ENCODE peak calls at places on chromosomes 7 and 10, in five cellular contexts. F is WERI-Rb-1, Z is astrocyte of the cerebellum, E is fibroblast of mammary gland, P is kidney epithelial cell. V is an unnamed sample.

GRCh38 chr10:43209064-43209455 is 57.8 kb downstream of the RASGEF1A start:
- DNase-seq in F (peak), Z (no peak), E (no peak), P (no peak), V (peak)

GRCh38 chr10:86642021-86642420 is 12.3 kb upstream of the OPN4 start:
- DNase-seq in F (no peak), Z (no peak), E (no peak), P (no peak), V (no peak)

GRCh38 chr7:48280100-48280499 is 108.8 kb downstream of the ABCA13 start:
- DNase-seq in F (no peak), Z (peak), E (peak), P (no peak), V (no peak)

GRCh38 chr10:46018453-46019169 is 11.8 kb downstream of the NCOA4 start:
- DNase-seq in F (no peak), Z (no peak), E (no peak), P (no peak), V (no peak)

GRCh38 chr7:139640678-139641077 is 117.2 kb downstream of the CLEC2L start:
- DNase-seq in F (no peak), Z (no peak), E (no peak), P (no peak), V (no peak)

GRCh38 chr7:79702116-79702515 is 248.6 kb upstream of the MAGI2 start:
- DNase-seq in F (no peak), Z (no peak), E (no peak), P (no peak), V (no peak)

GRCh38 chr10:71638087-71638576 is 81.4 kb downstream of the C10orf105 start:
- DNase-seq in F (no peak), Z (no peak), E (no peak), P (no peak), V (peak)

GRCh38 chr10:112362833-112363232 is 11.1 kb upstream of the ACSL5 start:
- DNase-seq in F (no peak), Z (no peak), E (peak), P (no peak), V (no peak)

GRCh38 chr7:104317944-104318629 is 10.3 kb upstream of the LHFPL3 start:
- DNase-seq in F (no peak), Z (no peak), E (no peak), P (no peak), V (no peak)

GRCh38 chr10:62939698-62940097 is 123.5 kb upstream of the EGR2 start:
- DNase-seq in F (no peak), Z (no peak), E (no peak), P (no peak), V (no peak)

GRCh38 chr10:95278061-95278988 is 12.5 kb downstream of the PDLIM1 start:
- DNase-seq in F (no peak), Z (peak), E (peak), P (no peak), V (peak)

GRCh38 chr7:6170571-6171531 is 101.6 kb downstream of the CYTH3 start:
- DNase-seq in F (peak), Z (no peak), E (no peak), P (no peak), V (no peak)

GRCh38 chr7:151925446-151926335 is 30.6 kb upstream of the GALNTL5 start:
- DNase-seq in F (no peak), Z (no peak), E (peak), P (no peak), V (no peak)

GRCh38 chr7:23467731-23468720 is 2.3 kb downstream of the IGF2BP3 start:
- DNase-seq in F (peak), Z (no peak), E (no peak), P (no peak), V (peak)

GRCh38 chr7:128035712-128036111 is 4.5 kb upstream of the LRRC4 start:
- DNase-seq in F (peak), Z (no peak), E (no peak), P (no peak), V (peak)

GRCh38 chr10:44651834-44652233 is 259.3 kb upstream of the TMEM72 start:
- DNase-seq in F (no peak), Z (no peak), E (peak), P (no peak), V (no peak)

GRCh38 chr7:1080251-1080917 is 7.5 kb upstream of the GPER1 start:
- DNase-seq in F (no peak), Z (no peak), E (no peak), P (no peak), V (no peak)

GRCh38 chr7:135265637-135266036 is 32.0 kb downstream of the STRA8 start:
- DNase-seq in F (no peak), Z (no peak), E (no peak), P (no peak), V (no peak)

GRCh38 chr10:97292097-97292861 is at the start of gene ARHGAP19:
- DNase-seq in F (peak), Z (peak), E (peak), P (peak), V (peak)
- TF ChIP-seq CTCF in F (peak), Z (no peak), E (no peak), P (peak), V (peak)

GRCh38 chr10:33371234-33371633 is 36.8 kb upstream of the NRP1 start:
- DNase-seq in F (no peak), Z (no peak), E (no peak), P (no peak), V (no peak)
- H3K4me3 ChIP-seq in F (no peak), Z (no peak), E (no peak), P (no peak), V (no peak)

DNA sequence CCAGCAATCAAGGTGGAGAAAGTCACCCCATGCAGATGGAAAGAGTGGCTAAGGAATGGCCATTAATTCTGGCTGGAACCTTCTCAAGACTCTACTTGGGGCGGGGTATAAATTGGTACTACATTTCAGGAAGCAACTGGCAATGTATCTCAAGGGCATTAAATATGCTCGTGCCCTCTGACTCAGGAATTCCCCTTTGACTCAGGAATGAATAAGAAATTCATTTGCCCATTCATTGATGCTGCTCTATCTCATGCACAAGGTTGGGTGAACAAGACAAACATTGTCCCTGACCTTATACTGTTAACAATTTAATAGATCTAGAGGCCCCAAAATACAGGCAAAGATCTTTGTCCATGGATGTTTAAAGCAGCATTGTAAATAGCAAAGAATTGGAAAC is 188.1 kb downstream of the MYOF start:
- DNase-seq in F (no peak), Z (no peak), E (no peak), P (no peak), V (no peak)
- TF ChIP-seq CTCF in F (no peak), Z (no peak), E (no peak), P (no peak), V (no peak)

GRCh38 chr10:19640864-19641263 is 175.4 kb upstream of the PLXDC2 start:
- DNase-seq in F (no peak), Z (no peak), E (no peak), P (no peak), V (no peak)

GRCh38 chr10:19638873-19639233 is 177.4 kb upstream of the PLXDC2 start:
- DNase-seq in F (no peak), Z (no peak), E (no peak), P (no peak), V (no peak)

GRCh38 chr10:19634163-19634562 is 182.1 kb upstream of the PLXDC2 start:
- DNase-seq in F (no peak), Z (no peak), E (no peak), P (no peak), V (no peak)

GRCh38 chr10:19638173-19638872 is 177.9 kb upstream of the PLXDC2 start:
- DNase-seq in F (no peak), Z (peak), E (peak), P (no peak), V (no peak)
- H3K4me3 ChIP-seq in F (no peak), Z (no peak), E (peak), P (no peak), V (no peak)

DNA sequence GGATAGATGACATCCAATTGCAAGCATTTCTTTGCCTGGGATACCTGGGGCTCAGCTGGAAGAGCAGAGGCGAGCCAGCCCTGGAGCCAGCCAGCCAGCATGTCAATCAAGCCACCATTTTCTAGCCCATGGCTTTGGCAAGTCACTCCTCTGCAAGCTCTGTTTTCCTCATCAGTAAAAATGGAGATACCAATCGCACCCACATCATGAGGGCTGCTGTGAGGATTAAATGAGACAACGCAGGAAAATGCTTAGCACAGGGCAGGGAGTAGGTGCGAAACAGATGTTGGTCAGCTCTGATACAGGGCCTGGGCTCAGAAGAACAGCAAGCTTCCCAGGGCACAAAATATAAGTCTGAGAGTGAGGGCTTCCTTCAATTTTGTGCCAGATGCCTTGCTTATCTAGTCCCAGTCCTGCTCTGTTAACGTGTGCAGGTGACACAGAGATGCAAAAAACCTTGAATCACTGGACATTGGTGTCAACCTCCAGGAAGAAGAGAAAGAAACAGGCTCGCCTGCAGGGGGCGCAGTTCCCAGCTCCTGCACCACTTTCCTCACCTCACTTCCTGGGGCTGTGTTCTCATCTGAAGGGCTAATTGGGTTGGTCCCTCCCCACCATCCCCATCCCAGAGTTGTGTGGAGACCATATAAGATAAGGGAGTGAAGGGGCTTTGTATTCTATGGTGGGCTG is 72.8 kb upstream of the CACUL1 start:
- DNase-seq in F (no peak), Z (no peak), E (no peak), P (no peak), V (peak)
- TF ChIP-seq CTCF in F (peak), Z (peak), E (peak), P (peak), V (peak)

DNA sequence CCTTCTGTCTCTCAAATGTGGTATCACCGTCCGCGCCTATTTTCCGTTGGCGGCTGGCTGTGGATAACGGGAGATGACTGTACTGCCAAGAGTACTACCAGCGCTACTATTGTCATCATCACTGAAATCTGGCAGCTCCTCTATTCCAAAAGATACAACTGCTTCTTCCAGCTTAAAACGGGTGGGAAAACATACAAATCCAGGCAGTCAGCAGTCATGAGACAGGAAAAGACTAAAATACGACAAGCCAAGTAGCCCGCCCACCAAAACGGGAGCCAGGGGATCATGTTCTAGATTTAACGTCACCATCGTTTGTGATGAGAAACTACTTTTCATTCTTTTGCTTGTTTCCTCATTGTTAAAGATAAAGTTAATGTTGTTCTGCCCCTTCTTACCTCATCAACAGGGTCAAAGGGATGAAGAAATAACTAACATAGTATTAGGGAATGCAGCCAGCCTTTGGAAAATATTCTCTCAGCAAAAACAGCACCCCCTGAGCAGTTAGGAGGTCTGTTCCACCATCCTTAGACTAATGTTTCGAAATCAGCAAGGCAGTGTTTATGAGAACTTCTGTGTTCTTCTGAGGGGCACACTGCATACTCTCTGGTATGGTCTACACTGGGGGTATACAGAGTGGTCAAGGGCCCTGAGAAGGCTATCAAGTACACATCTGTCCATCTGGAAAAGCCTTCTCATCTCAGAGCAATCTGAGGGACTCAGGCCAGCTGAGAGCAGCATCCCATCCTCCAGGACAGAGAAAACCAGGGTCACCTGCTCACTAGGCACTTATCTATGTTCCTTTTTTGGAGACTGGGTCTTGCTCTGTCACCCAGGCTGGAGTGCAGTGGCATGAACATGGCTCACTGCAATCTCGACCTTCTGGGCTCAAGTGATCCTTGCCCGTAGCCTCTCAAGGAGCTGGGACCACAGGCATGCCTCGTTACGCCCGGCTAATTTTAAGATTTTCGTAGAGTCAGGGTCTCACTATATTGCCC is 47.5 kb downstream of the GNA12 start:
- DNase-seq in F (no peak), Z (no peak), E (peak), P (no peak), V (no peak)
- H3K4me3 ChIP-seq in F (no peak), Z (no peak), E (peak), P (no peak), V (no peak)